ENCODE peak calls at places on chromosomes 16 and 17, in ten cellular contexts. P is GM12864; Y is BE2C; F is Karpas-422; Z is fibroblast of pulmonary artery; N is SJCRH30; Q is suprapubic skin; R is CD4-positive, alpha-beta memory T cell; B is transverse colon; M is left ventricle myocardium inferior. X is an unnamed sample.

GRCh38 chr16:72469932-72470331 is 298.0 kb upstream of the PMFBP1 start:
- DNase-seq in P (no peak), Y (no peak), F (no peak), Z (no peak), N (peak), Q (no peak), R (no peak), B (no peak), M (no peak), X (no peak)

GRCh38 chr17:4301066-4301465 is 37.3 kb upstream of the ANKFY1 start:
- DNase-seq in P (no peak), Y (no peak), F (no peak), Z (no peak), N (no peak), Q (no peak), R (no peak), B (no peak), M (no peak), X (no peak)

GRCh38 chr17:81576621-81577277 is 24.6 kb upstream of the FAAP100 start:
- DNase-seq in P (no peak), Y (no peak), F (no peak), Z (peak), N (no peak), Q (no peak), R (no peak), B (no peak), M (no peak), X (no peak)

GRCh38 chr17:39928868-39929651 is 1.5 kb downstream of the LRRC3C start:
- DNase-seq in P (no peak), Y (no peak), F (no peak), Z (peak), N (no peak), Q (no peak), R (no peak), B (no peak), M (no peak), X (no peak)

GRCh38 chr17:15971108-15971507 is 26.2 kb downstream of the ADORA2B start:
- DNase-seq in P (no peak), Y (no peak), F (no peak), Z (no peak), N (no peak), Q (no peak), R (no peak), B (no peak), M (no peak), X (no peak)

GRCh38 chr16:15672514-15673167 is 22.6 kb downstream of the NDE1 start:
- DNase-seq in P (no peak), Y (no peak), F (no peak), Z (peak), N (no peak), Q (peak), R (peak), B (peak), M (peak), X (peak)

GRCh38 chr16:67207857-67208524 is 9.1 kb downstream of the ELMO3 start:
- DNase-seq in P (no peak), Y (peak), F (no peak), Z (no peak), N (no peak), Q (no peak), R (no peak), B (no peak), M (no peak), X (no peak)

GRCh38 chr16:85750827-85751641 is at the start of gene C16orf74:
- DNase-seq in P (no peak), Y (peak), F (peak), Z (peak), N (peak), Q (no peak), R (no peak), B (peak), M (peak), X (no peak)

GRCh38 chr16:46673320-46674013 is 15.5 kb downstream of the VPS35 start:
- DNase-seq in P (no peak), Y (peak), F (peak), Z (peak), N (peak), Q (no peak), R (peak), B (peak), M (no peak), X (no peak)

GRCh38 chr17:18859256-18859655 is 1.3 kb downstream of the PRPSAP2 start:
- DNase-seq in P (no peak), Y (no peak), F (peak), Z (peak), N (no peak), Q (no peak), R (no peak), B (no peak), M (no peak), X (no peak)

GRCh38 chr17:79951361-79952264 is 84.1 kb downstream of the TBC1D16 start:
- DNase-seq in P (no peak), Y (peak), F (no peak), Z (peak), N (peak), Q (peak), R (no peak), B (no peak), M (peak), X (no peak)

GRCh38 chr17:63041722-63042121 is 75.7 kb downstream of the TANC2 start:
- DNase-seq in P (no peak), Y (no peak), F (no peak), Z (no peak), N (no peak), Q (no peak), R (no peak), B (no peak), M (no peak), X (no peak)

GRCh38 chr16:85634747-85635544 is 21.8 kb downstream of the GSE1 start:
- DNase-seq in P (no peak), Y (peak), F (peak), Z (no peak), N (no peak), Q (no peak), R (no peak), B (no peak), M (no peak), X (no peak)

GRCh38 chr16:30602595-30603277 is 7.5 kb downstream of the ZNF689 start:
- DNase-seq in P (no peak), Y (no peak), F (no peak), Z (peak), N (peak), Q (no peak), R (no peak), B (no peak), M (no peak), X (no peak)

GRCh38 chr17:71959129-71959528 is 161.7 kb upstream of the SOX9 start:
- DNase-seq in P (no peak), Y (no peak), F (peak), Z (peak), N (peak), Q (no peak), R (no peak), B (no peak), M (no peak), X (no peak)

GRCh38 chr17:13311301-13311700 is 290.4 kb downstream of the HS3ST3A1 start:
- DNase-seq in P (no peak), Y (no peak), F (no peak), Z (peak), N (peak), Q (no peak), R (no peak), B (no peak), M (no peak), X (no peak)

GRCh38 chr16:4800290-4801041 is 2.0 kb downstream of the ROGDI start:
- DNase-seq in P (peak), Y (peak), F (no peak), Z (no peak), N (peak), Q (no peak), R (no peak), B (peak), M (peak), X (no peak)

GRCh38 chr17:74276561-74277009 is 2.6 kb downstream of the DNAI2 start:
- DNase-seq in P (no peak), Y (no peak), F (no peak), Z (peak), N (no peak), Q (no peak), R (no peak), B (no peak), M (peak), X (no peak)

GRCh38 chr16:22008215-22009142 is 568 bp downstream of the MOSMO start:
- DNase-seq in P (no peak), Y (peak), F (peak), Z (no peak), N (peak), Q (no peak), R (peak), B (peak), M (no peak), X (no peak)

GRCh38 chr17:9587969-9588656 is 11.7 kb downstream of the CFAP52 start:
- DNase-seq in P (no peak), Y (no peak), F (no peak), Z (no peak), N (no peak), Q (no peak), R (no peak), B (no peak), M (no peak), X (no peak)

GRCh38 chr17:75848523-75849303 is 4.5 kb upstream of the UNC13D start:
- DNase-seq in P (no peak), Y (peak), F (peak), Z (peak), N (peak), Q (no peak), R (peak), B (peak), M (peak), X (no peak)

GRCh38 chr17:1977583-1978395 is 47.3 kb downstream of the RTN4RL1 start:
- DNase-seq in P (no peak), Y (peak), F (no peak), Z (no peak), N (no peak), Q (no peak), R (no peak), B (no peak), M (no peak), X (no peak)

GRCh38 chr17:81990836-81991683 is 13.6 kb downstream of the ASPSCR1 start:
- DNase-seq in P (no peak), Y (peak), F (no peak), Z (no peak), N (no peak), Q (no peak), R (no peak), B (no peak), M (no peak), X (no peak)

GRCh38 chr16:56197227-56197992 is 6.1 kb downstream of the GNAO1 start:
- DNase-seq in P (no peak), Y (no peak), F (no peak), Z (no peak), N (no peak), Q (no peak), R (no peak), B (no peak), M (no peak), X (no peak)

GRCh38 chr16:49455181-49455990 is 81.8 kb downstream of the C16orf78 start:
- DNase-seq in P (no peak), Y (no peak), F (no peak), Z (no peak), N (no peak), Q (peak), R (no peak), B (no peak), M (no peak), X (no peak)

GRCh38 chr17:47277921-47278320 is 24.3 kb downstream of the ITGB3 start:
- DNase-seq in P (no peak), Y (no peak), F (no peak), Z (no peak), N (no peak), Q (no peak), R (no peak), B (no peak), M (no peak), X (no peak)

GRCh38 chr16:67766281-67766680 is 40.1 kb downstream of the RANBP10 start:
- DNase-seq in P (no peak), Y (no peak), F (no peak), Z (no peak), N (no peak), Q (no peak), R (no peak), B (no peak), M (no peak), X (no peak)

GRCh38 chr16:58324792-58325191 is 30.0 kb upstream of the PRSS54 start:
- DNase-seq in P (no peak), Y (no peak), F (no peak), Z (no peak), N (no peak), Q (no peak), R (no peak), B (no peak), M (no peak), X (no peak)
- H3K4me3 ChIP-seq in P (no peak), Y (no peak), F (no peak), Z (no peak), N (no peak), Q (no peak), R (no peak), B (no peak), M (no peak), X (no peak)

DNA sequence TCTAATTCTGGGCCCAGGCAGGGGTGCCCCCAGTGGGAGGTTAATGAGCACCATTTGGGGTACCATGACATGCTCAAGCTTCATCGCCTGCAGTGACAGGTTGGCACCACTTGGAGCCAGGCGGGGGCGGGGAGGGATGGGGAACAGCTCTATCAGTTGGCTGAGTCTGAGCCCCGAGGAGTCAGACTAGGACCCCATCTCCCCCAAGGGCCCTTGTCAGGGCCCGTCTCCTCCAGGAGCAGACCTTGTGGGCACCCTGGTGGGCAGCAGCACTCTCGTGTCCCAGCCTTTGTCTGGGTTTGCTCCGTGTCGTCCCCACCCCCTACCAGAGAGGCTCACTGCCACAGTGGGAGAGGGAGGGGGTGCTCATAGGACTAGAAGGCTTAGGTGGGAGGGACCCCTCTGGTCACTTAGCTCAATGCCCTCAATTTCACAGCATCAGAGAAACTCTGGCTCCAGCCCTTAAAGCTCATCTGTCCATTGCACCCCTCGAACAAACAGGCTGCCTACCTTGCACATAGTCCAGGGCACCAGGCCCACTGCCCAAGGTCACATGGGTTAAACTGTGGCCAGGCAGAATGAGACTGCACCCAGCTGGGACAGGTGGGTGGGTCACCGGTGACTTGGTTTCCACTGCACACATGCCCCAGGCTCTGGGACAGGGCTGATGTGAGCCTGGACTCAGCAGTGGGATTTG is 4.1 kb downstream of the PPP1R9B start:
- DNase-seq in P (no peak), Y (no peak), F (peak), Z (no peak), N (no peak), Q (no peak), R (no peak), B (no peak), M (no peak), X (no peak)
- H3K4me3 ChIP-seq in P (peak), Y (peak), F (peak), Z (peak), N (no peak), Q (peak), R (peak), B (no peak), M (peak), X (peak)

GRCh38 chr17:17820457-17821158 is 16.2 kb downstream of the SREBF1 start:
- DNase-seq in P (no peak), Y (no peak), F (no peak), Z (no peak), N (no peak), Q (no peak), R (no peak), B (no peak), M (no peak), X (no peak)
- H3K4me3 ChIP-seq in P (no peak), Y (no peak), F (peak), Z (no peak), N (no peak), Q (peak), R (no peak), B (no peak), M (no peak), X (no peak)

DNA sequence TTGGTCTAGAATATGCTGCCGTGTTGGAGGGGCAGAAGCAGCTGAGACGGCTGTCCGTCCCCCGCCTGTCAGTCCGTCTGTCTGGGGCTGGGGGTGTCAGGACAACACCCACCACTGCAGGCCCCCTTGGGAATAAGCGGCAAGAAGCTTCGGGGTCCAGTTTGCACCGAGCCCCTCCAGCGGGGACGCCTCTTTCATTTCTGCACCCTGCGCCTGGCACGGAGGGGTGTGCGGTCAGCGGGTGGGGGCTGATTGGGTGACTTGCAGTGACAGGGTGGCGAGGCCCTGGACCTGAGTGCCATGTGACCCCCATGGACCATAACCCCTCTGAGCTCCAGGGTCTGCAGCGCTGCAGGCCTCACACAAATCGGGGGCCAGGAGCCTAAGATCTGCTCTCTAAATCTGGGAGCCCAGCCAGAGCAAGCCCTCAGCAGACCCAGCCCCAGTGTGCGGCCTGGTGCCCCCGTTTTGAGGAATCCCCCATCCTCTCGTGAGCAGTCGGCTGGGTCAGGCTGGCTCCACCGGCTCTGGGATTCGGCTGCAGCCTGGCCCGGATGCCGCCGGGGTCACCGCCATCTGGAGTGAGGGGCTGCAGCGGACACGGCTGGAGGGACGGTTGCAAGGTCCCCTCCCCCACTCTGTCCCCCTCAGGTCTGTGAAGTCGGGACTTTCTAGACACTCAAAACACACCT is 8.3 kb downstream of the CBFA2T3 start:
- DNase-seq in P (no peak), Y (no peak), F (no peak), Z (no peak), N (no peak), Q (no peak), R (no peak), B (no peak), M (no peak), X (no peak)
- H3K4me3 ChIP-seq in P (peak), Y (no peak), F (no peak), Z (no peak), N (no peak), Q (no peak), R (peak), B (no peak), M (no peak), X (no peak)

DNA sequence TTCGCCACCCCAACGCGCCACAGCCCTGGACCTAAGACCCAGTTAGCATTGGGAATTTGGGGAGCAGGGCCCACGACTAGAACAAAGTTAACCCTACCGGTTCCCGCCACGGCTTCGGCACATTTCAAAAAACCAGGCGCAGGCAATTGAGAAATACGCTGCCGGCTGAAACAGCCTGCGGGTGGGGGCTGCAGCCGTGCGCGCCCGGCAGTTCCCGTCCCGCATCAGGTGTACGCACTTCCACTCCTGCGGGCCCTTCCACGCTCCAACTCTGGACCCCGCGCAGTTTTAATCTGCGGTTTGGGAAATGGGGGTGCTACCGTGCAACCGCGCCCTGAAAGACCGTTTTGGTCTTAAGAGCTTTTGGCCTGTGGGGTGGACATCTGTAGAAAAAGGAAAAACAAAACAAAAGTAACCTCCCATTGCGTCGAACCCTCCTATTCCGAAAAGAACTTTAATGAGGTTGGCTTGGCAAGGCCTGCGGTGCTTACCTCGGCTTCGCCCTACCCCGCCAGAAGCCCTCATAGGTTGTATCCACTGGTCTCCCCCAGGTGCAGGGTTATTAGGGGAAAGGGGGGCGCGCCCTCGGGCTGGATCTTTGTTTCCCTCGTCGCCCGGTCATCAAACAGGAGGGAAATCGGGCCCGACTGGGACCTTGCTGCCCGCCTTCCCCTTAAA is 7.1 kb downstream of the IRX5 start:
- DNase-seq in P (no peak), Y (no peak), F (no peak), Z (no peak), N (no peak), Q (no peak), R (no peak), B (no peak), M (no peak), X (no peak)
- H3K4me3 ChIP-seq in P (no peak), Y (no peak), F (peak), Z (no peak), N (no peak), Q (peak), R (peak), B (no peak), M (peak), X (peak)

GRCh38 chr17:50569592-50569991 is 9.1 kb downstream of the CACNA1G start:
- DNase-seq in P (no peak), Y (no peak), F (no peak), Z (no peak), N (no peak), Q (no peak), R (no peak), B (no peak), M (no peak), X (no peak)
- H3K4me3 ChIP-seq in P (no peak), Y (no peak), F (no peak), Z (no peak), N (no peak), Q (no peak), R (no peak), B (no peak), M (no peak), X (no peak)

GRCh38 chr16:1961651-1962067 is 2.3 kb downstream of the NDUFB10 start:
- DNase-seq in P (no peak), Y (peak), F (peak), Z (no peak), N (no peak), Q (no peak), R (no peak), B (no peak), M (no peak), X (no peak)
- H3K4me3 ChIP-seq in P (peak), Y (peak), F (peak), Z (no peak), N (no peak), Q (no peak), R (no peak), B (no peak), M (no peak), X (no peak)